ENCODE peak calls at places on chromosomes 3 and 15, in seven cellular contexts. H, U, X, B, E, F and O are unnamed samples.

GRCh38 chr3:106007512-106007911 is 138.7 kb upstream of the CBLB start:
- DNase-seq in H (no peak), U (no peak), X (peak; percentile 73), B (no peak), E (no peak), F (no peak), O (no peak)

GRCh38 chr3:165837058-165837525 is at the start of gene BCHE:
- DNase-seq in H (peak; percentile 14), U (peak; percentile 57), X (peak; percentile 61), B (peak; percentile 10), E (no peak), F (no peak), O (no peak)

GRCh38 chr3:5222283-5223005 is 34.9 kb downstream of the EDEM1 start:
- DNase-seq in H (no peak), U (no peak), X (no peak), B (no peak), E (no peak), F (no peak), O (no peak)

GRCh38 chr3:48209438-48209837 is 13.9 kb upstream of the CAMP start:
- DNase-seq in H (no peak), U (no peak), X (no peak), B (no peak), E (no peak), F (no peak), O (no peak)

GRCh38 chr3:61733866-61734265 is 172.5 kb downstream of the PTPRG start:
- DNase-seq in H (no peak), U (no peak), X (no peak), B (no peak), E (no peak), F (no peak), O (no peak)

GRCh38 chr3:13543251-13543650 is 5.7 kb upstream of the FBLN2 start:
- DNase-seq in H (no peak), U (peak; percentile 37), X (peak; percentile 81), B (peak; percentile 67), E (peak; percentile 66), F (no peak), O (no peak)

GRCh38 chr15:77532846-77533245 is 99.9 kb downstream of the LINGO1 start:
- DNase-seq in H (no peak), U (peak; percentile 27), X (no peak), B (no peak), E (no peak), F (no peak), O (no peak)

GRCh38 chr3:54870423-54870822 is 57.4 kb downstream of the LRTM1 start:
- DNase-seq in H (no peak), U (no peak), X (peak; percentile 57), B (no peak), E (no peak), F (no peak), O (no peak)

GRCh38 chr3:45123030-45123429 is 23.1 kb downstream of the CDCP1 start:
- DNase-seq in H (no peak), U (no peak), X (no peak), B (no peak), E (no peak), F (no peak), O (no peak)

GRCh38 chr15:81155375-81156218 is 21.5 kb downstream of the CFAP161 start:
- DNase-seq in H (no peak), U (no peak), X (peak; percentile 56), B (no peak), E (no peak), F (peak; percentile 45), O (no peak)

GRCh38 chr3:146313411-146314111 is 62.7 kb upstream of the PLSCR4 start:
- DNase-seq in H (no peak), U (no peak), X (no peak), B (no peak), E (no peak), F (peak; percentile 37), O (no peak)

GRCh38 chr3:154799801-154800200 is 280.3 kb upstream of the MME start:
- DNase-seq in H (no peak), U (no peak), X (no peak), B (no peak), E (no peak), F (no peak), O (no peak)

DNA sequence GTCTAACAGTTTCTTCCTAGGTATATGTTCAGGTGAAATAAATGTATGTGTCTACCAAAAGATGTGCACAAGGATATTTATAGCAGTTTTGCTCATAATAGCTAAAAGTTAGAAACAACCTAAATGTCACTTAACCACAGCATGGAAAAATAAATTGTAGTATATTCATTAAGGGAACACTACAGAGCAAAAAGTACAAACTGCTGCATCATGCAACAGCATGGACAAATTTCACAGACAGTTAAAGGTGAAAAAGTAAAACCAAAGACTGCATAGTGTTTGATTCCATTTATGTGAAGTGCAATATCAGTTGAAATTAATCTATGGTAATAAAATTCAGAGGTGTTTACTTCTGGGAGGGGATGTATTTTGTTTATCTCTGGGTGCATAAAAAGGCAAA is 62.5 kb downstream of the FBXL2 start:
- DNase-seq in H (no peak), U (no peak), X (no peak), B (no peak), E (no peak), F (no peak), O (no peak)
- H3K27ac ChIP-seq in H (no peak overlapping the region), U (no peak overlapping the region), X (no peak overlapping the region), B (no peak overlapping the region), E (no peak overlapping the region), F (no peak overlapping the region), O (no peak overlapping the region)

GRCh38 chr15:101201411-101202174 is 50.3 kb downstream of the CHSY1 start:
- DNase-seq in H (peak; percentile 54), U (no peak), X (peak; percentile 97), B (peak; percentile 84), E (peak; percentile 84), F (peak; percentile 19), O (peak; percentile 59)

GRCh38 chr15:101198820-101199219 is 53.0 kb downstream of the CHSY1 start:
- DNase-seq in H (no peak), U (no peak), X (no peak), B (no peak), E (no peak), F (no peak), O (no peak)

GRCh38 chr15:101198031-101198430 is 53.8 kb downstream of the CHSY1 start:
- DNase-seq in H (no peak), U (no peak), X (peak; percentile 39), B (no peak), E (no peak), F (no peak), O (no peak)

GRCh38 chr15:101203029-101203428 is 48.8 kb downstream of the CHSY1 start:
- DNase-seq in H (no peak), U (no peak), X (no peak), B (no peak), E (no peak), F (no peak), O (no peak)

GRCh38 chr15:101200181-101200580 is 51.7 kb downstream of the CHSY1 start:
- DNase-seq in H (no peak), U (no peak), X (no peak), B (no peak), E (no peak), F (no peak), O (no peak)
- H3K27ac ChIP-seq in H (no peak overlapping the region), U (no peak overlapping the region), X (no peak overlapping the region), B (peak overlapping the region; percentile 85), E (peak overlapping the region; percentile 38), F (no peak overlapping the region), O (no peak overlapping the region)

DNA sequence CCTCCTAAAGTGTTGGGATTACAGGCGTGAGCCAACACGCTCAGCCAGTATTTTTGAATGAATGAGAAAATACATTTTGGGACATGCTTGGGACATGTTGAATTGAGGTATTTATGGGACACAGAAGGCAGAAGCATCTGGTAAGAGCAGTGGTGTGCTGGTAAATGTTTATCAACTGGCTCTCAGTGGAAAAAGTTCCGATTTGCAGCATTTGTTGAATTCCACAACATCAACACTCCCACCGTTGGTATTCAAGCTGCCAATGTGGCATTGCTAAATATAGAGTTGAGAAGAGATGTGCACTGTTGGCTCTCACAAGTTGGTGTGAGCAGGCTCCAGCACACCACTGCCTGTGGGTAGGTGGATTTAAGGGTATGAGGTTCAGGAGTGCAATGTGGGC is 35.8 kb upstream of the LRRFIP2 start:
- DNase-seq in H (no peak), U (no peak), X (no peak), B (no peak), E (no peak), F (no peak), O (no peak)
- H3K27ac ChIP-seq in H (no peak overlapping the region), U (no peak overlapping the region), X (no peak overlapping the region), B (no peak overlapping the region), E (peak overlapping the region; percentile 25), F (no peak overlapping the region), O (no peak overlapping the region)

DNA sequence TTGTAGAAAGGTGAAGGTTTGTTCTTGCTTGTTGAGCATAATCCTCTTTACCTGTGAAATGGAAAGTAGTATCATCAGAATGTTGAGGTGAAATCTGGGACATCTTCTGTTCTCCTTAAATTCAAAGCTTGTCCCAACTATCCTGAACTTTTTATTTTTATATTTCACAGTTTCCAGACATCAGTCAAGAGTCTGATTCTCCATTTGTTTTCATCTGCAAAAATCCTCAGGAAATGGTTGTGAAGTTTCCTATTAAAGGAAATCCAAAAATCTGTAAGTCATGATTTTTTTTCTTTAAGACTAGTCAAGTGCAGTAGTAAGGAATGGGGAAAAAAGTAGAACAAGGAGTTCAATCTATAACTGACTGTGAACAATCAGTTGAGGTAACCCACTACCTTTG is 15.5 kb upstream of the ZNF609 start:
- DNase-seq in H (no peak), U (no peak), X (no peak), B (no peak), E (no peak), F (no peak), O (no peak)
- H3K27ac ChIP-seq in H (no peak overlapping the region), U (no peak overlapping the region), X (no peak overlapping the region), B (peak overlapping the region; percentile 51), E (no peak overlapping the region), F (peak overlapping the region; percentile 81), O (no peak overlapping the region)

GRCh38 chr3:126946387-126946786 is 36.5 kb upstream of the PLXNA1 start:
- DNase-seq in H (no peak), U (no peak), X (no peak), B (no peak), E (no peak), F (no peak), O (no peak)

GRCh38 chr3:126947429-126947828 is 35.5 kb upstream of the PLXNA1 start:
- DNase-seq in H (no peak), U (no peak), X (no peak), B (no peak), E (no peak), F (no peak), O (no peak)

GRCh38 chr3:126944089-126944965 is 38.6 kb upstream of the PLXNA1 start:
- DNase-seq in H (no peak), U (no peak), X (no peak), B (no peak), E (no peak), F (no peak), O (no peak)

GRCh38 chr3:126945171-126945721 is 37.7 kb upstream of the PLXNA1 start:
- DNase-seq in H (no peak), U (no peak), X (peak; percentile 37), B (no peak), E (no peak), F (no peak), O (no peak)

GRCh38 chr3:126945891-126946290 is 37.0 kb upstream of the PLXNA1 start:
- DNase-seq in H (no peak), U (no peak), X (no peak), B (no peak), E (no peak), F (no peak), O (no peak)
- H3K27ac ChIP-seq in H (no peak overlapping the region), U (no peak overlapping the region), X (no peak overlapping the region), B (no peak overlapping the region), E (no peak overlapping the region), F (no peak overlapping the region), O (no peak overlapping the region)